ENCODE peak calls at places on chromosomes 4 and X, in eight cellular contexts. S is RWPE1; W is ovary; H is tibial nerve; N is right cardiac atrium; E is CD8-positive, alpha-beta T cell; R is left lung; T is SJSA1. K is an unnamed sample.

GRCh38 chr4:9898596-9899345 is 117.3 kb downstream of the DRD5 start:
- DNase-seq in R (no peak), N (peak), H (no peak), S (peak), W (no peak), E (no peak), T (no peak), K (peak)

GRCh38 chr4:75672461-75673026 is 667 bp downstream of the G3BP2 start:
- DNase-seq in T (peak), H (peak), W (peak), E (peak), S (peak), N (peak), R (peak), K (peak)

GRCh38 chr4:100098681-100099080 is 91.6 kb downstream of the DDIT4L start:
- DNase-seq in H (no peak), S (no peak), E (no peak), N (no peak), W (no peak), R (no peak), T (no peak), K (no peak)

GRCh38 chr4:53015681-53016080 is 153.6 kb downstream of the RASL11B start:
- DNase-seq in S (no peak), W (peak), R (no peak), T (peak), E (no peak), H (no peak), N (no peak), K (no peak)

GRCh38 chr4:163343604-163344146 is at the start of gene NPY5R:
- DNase-seq in R (peak), E (no peak), W (no peak), H (no peak), T (no peak), N (peak), S (no peak), K (no peak)

GRCh38 chr4:140061883-140062282 is 92.1 kb downstream of the MAML3 start:
- DNase-seq in S (no peak), T (no peak), W (no peak), E (no peak), H (no peak), R (no peak), N (no peak), K (no peak)

GRCh38 chrX:63050225-63050624 is 300.9 kb downstream of the SPIN4 start:
- DNase-seq in H (no peak), S (no peak), W (no peak), T (no peak), N (no peak), E (no peak), R (no peak), K (no peak)

GRCh38 chrX:155188786-155189185 is 27.5 kb upstream of the VBP1 start:
- DNase-seq in E (peak), T (no peak), S (no peak), N (no peak), W (no peak), R (no peak), H (no peak), K (no peak)

GRCh38 chr4:2954358-2955185 is 8.6 kb downstream of the NOP14 start:
- DNase-seq in E (peak), N (no peak), R (no peak), W (no peak), S (no peak), H (no peak), T (no peak), K (no peak)

GRCh38 chr4:115723621-115724020 is 610.2 kb upstream of the NDST4 start:
- DNase-seq in N (no peak), E (no peak), H (no peak), W (no peak), T (no peak), S (no peak), R (no peak), K (no peak)

GRCh38 chr4:73704314-73705055 is 35.9 kb upstream of the CXCL8 start:
- DNase-seq in R (no peak), H (peak), W (peak), S (peak), T (peak), N (no peak), E (no peak), K (no peak)

GRCh38 chrX:28979876-28980275 is 392.6 kb downstream of the IL1RAPL1 start:
- DNase-seq in R (no peak), T (no peak), S (peak), N (no peak), E (no peak), H (no peak), W (no peak), K (no peak)

GRCh38 chr4:8586671-8587468 is 5.7 kb upstream of the CPZ start:
- DNase-seq in R (peak), W (no peak), H (no peak), T (no peak), E (no peak), N (no peak), S (no peak), K (no peak)

GRCh38 chrX:130539721-130540321 is 138.0 kb downstream of the RBMX2 start:
- DNase-seq in R (no peak), S (peak), E (peak), N (peak), H (no peak), W (no peak), T (peak), K (peak)

GRCh38 chr4:32136081-32136787 is 1416.1 kb downstream of the PCDH7 start:
- DNase-seq in N (no peak), E (no peak), W (no peak), S (peak), H (no peak), R (no peak), T (no peak), K (no peak)

GRCh38 chr4:98599617-98600016 is 58.8 kb downstream of the TSPAN5 start:
- DNase-seq in N (no peak), W (no peak), R (no peak), T (no peak), H (no peak), S (no peak), E (no peak), K (no peak)

GRCh38 chr4:41819621-41820020 is 71.1 kb upstream of the PHOX2B start:
- DNase-seq in S (no peak), E (no peak), H (no peak), T (no peak), W (no peak), N (no peak), R (no peak), K (no peak)

GRCh38 chrX:112341598-112341997 is 259.0 kb upstream of the TRPC5 start:
- DNase-seq in S (peak), R (no peak), H (no peak), E (no peak), N (no peak), W (no peak), T (no peak), K (no peak)

GRCh38 chrX:148422531-148422930 is 77.9 kb upstream of the AFF2 start:
- DNase-seq in W (no peak), E (no peak), S (no peak), T (no peak), N (no peak), R (no peak), H (no peak), K (no peak)

GRCh38 chr4:105257817-105258495 is 111.3 kb downstream of the TET2 start:
- DNase-seq in S (no peak), H (no peak), R (no peak), N (no peak), W (no peak), E (no peak), T (no peak), K (no peak)

GRCh38 chrX:4844376-4844775 is 1130.9 kb upstream of the PRKX start:
- DNase-seq in R (no peak), E (no peak), W (no peak), N (no peak), S (no peak), H (no peak), T (no peak), K (no peak)

GRCh38 chr4:75028196-75028854 is 95.4 kb downstream of the PARM1 start:
- DNase-seq in T (no peak), N (no peak), S (no peak), R (no peak), E (no peak), W (no peak), H (no peak), K (no peak)

GRCh38 chrX:148592595-148592994 is 92.2 kb downstream of the AFF2 start:
- DNase-seq in E (no peak), R (no peak), N (no peak), T (no peak), S (no peak), W (no peak), H (no peak), K (no peak)

GRCh38 chr4:28354874-28355273 is 1494.2 kb downstream of the STIM2 start:
- DNase-seq in H (no peak), T (no peak), R (no peak), S (no peak), W (no peak), E (no peak), N (no peak), K (no peak)

GRCh38 chr4:48247142-48247877 is 22.3 kb downstream of the TEC start:
- DNase-seq in R (no peak), S (no peak), W (no peak), N (no peak), T (no peak), E (no peak), H (no peak), K (no peak)

GRCh38 chr4:124948976-124949597 is 236.6 kb upstream of the ANKRD50 start:
- DNase-seq in H (no peak), R (no peak), T (peak), E (no peak), S (no peak), N (no peak), W (no peak), K (no peak)

GRCh38 chr4:153257966-153258365 is 53.7 kb downstream of the TRIM2 start:
- DNase-seq in H (no peak), R (no peak), N (no peak), T (no peak), E (no peak), W (no peak), S (no peak), K (no peak)

GRCh38 chr4:173494013-173494970 is 35.7 kb downstream of the HAND2 start:
- DNase-seq in H (no peak), R (peak), W (no peak), S (peak), E (peak), N (peak), T (peak), K (peak)

GRCh38 chr4:78323439-78323838 is 228.1 kb upstream of the ANXA3 start:
- DNase-seq in S (no peak), H (no peak), E (no peak), T (no peak), N (no peak), R (no peak), W (no peak), K (no peak)

GRCh38 chr4:128516568-128516967 is 229.0 kb upstream of the PGRMC2 start:
- DNase-seq in E (no peak), N (no peak), R (no peak), W (no peak), H (no peak), S (no peak), T (peak), K (no peak)

GRCh38 chrX:120000490-120001246 is 57.1 kb upstream of the NKAP start:
- DNase-seq in W (no peak), E (no peak), T (no peak), R (no peak), S (peak), H (no peak), N (no peak), K (no peak)

GRCh38 chrX:19513383-19513782 is 1.9 kb downstream of the MAP3K15 start:
- DNase-seq in N (no peak), W (no peak), E (no peak), H (no peak), R (no peak), S (no peak), T (no peak), K (no peak)

GRCh38 chrX:136032370-136032769 is 47.1 kb downstream of the SLC9A6 start:
- DNase-seq in R (no peak), S (no peak), N (no peak), T (no peak), H (no peak), W (no peak), E (no peak), K (no peak)

GRCh38 chrX:68175569-68175968 is 257.7 kb downstream of the OPHN1 start:
- DNase-seq in W (no peak), H (no peak), T (peak), S (peak), N (no peak), E (no peak), R (no peak), K (no peak)

GRCh38 chr4:111274486-111274885 is 651.6 kb upstream of the PITX2 start:
- DNase-seq in S (no peak), N (no peak), E (no peak), H (no peak), R (no peak), T (no peak), W (no peak), K (no peak)

GRCh38 chr4:78059524-78059889 is 2.4 kb downstream of the FRAS1 start:
- DNase-seq in S (peak), R (no peak), E (no peak), W (no peak), H (no peak), T (peak), N (peak), K (no peak)

DNA sequence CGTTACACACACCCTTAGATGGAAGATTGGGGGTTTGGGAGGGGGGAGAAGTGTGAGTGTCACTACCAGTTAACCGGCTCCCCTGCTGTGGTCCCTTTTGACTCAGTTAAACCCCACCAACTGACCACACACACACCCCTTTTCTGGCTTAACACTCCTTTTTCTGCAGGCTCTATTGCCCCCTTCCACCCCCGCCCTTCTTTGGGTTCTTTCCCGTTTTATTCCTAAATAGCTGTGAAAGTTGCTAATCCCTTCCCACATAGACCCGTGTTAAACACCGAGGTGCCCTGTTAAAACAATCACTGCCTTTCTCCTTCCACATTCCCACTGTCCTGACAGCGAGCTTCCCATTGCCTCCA is 3.7 kb upstream of the NR3C2 start:
- DNase-seq in H (no peak), T (no peak), S (no peak), E (no peak), R (no peak), W (peak), N (no peak), K (no peak)
- H3K27ac ChIP-seq in H (peak), T (no peak), S (no peak), E (peak), R (no peak), W (peak), N (peak), K (no peak)

GRCh38 chr4:59920414-59920813 is 1279.7 kb upstream of the ADGRL3 start:
- DNase-seq in R (no peak), T (no peak), N (no peak), H (no peak), S (no peak), E (no peak), W (no peak), K (peak)
- H3K27ac ChIP-seq in R (no peak), T (no peak), N (no peak), H (no peak), S (no peak), E (no peak), W (no peak), K (peak)

GRCh38 chr4:15890246-15890829 is 48.2 kb downstream of the FGFBP1 start:
- DNase-seq in N (no peak), H (no peak), S (no peak), W (no peak), E (no peak), R (no peak), T (no peak), K (no peak)
- H3K27ac ChIP-seq in N (no peak), H (no peak), S (no peak), W (no peak), E (no peak), R (no peak), T (no peak), K (no peak)

GRCh38 chr4:185142911-185143595 is at the start of gene SLC25A4:
- DNase-seq in N (peak), R (peak), T (peak), E (peak), H (peak), S (peak), W (peak), K (peak)
- H3K27ac ChIP-seq in N (peak), R (peak), T (no peak), E (peak), H (peak), S (peak), W (peak), K (peak)

GRCh38 chr4:86926428-86927086 is 8.3 kb upstream of the AFF1 start:
- DNase-seq in S (peak), R (no peak), N (no peak), H (no peak), W (no peak), T (peak), E (no peak), K (no peak)
- H3K27ac ChIP-seq in S (no peak), R (no peak), N (no peak), H (no peak), W (no peak), T (peak), E (no peak), K (no peak)

DNA sequence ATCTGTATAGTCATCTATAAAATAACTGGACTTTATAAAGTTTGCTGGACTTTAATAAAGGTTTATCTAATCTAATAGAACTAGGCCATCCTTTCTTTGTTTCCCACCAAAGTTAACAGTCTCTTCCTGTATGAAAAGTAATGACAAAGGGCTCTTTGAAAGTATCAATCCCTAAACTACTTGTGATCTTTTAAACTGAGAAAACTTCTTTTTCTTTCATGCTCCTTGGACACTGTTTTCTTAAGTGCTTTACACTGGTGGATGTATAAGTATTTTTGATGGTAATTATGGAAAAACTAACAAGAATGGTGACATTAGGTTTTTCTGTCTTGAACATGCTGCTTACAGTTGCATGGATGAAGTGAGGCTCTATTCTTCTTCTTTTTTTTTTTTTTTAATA is 2.4 kb upstream of the ZFX start:
- DNase-seq in R (no peak), S (no peak), E (no peak), H (no peak), W (no peak), T (no peak), N (no peak), K (no peak)
- H3K27ac ChIP-seq in R (peak), S (peak), E (no peak), H (peak), W (peak), T (peak), N (no peak), K (no peak)

K was measured in substantia nigra.